ENCODE peak calls at places on chromosomes 3 and 15, in seven cellular contexts. L is stimulated activated CD4-positive, alpha-beta T cell treated with anti-CD3 and anti-CD28 coated beads, Interleukin-12 subunit alpha, Interleukin-12 subunit beta, amount 100 ng/mL, for 24 hours; Q is astrocyte of the hippocampus; R is NCI-H1436 treated with DMSO at 0.1 percent for 48 hours; O is omental fat pad; T is HCEC 1CT; C is EL. S is an unnamed sample.

GRCh38 chr3:54604495-54604894 is 323.4 kb downstream of the LRTM1 start:
- DNase-seq in Q (no peak), L (no peak), T (no peak), C (no peak), O (no peak), R (no peak), S (no peak)

GRCh38 chr3:194395767-194396527 is 3.1 kb downstream of the GP5 start:
- DNase-seq in L (peak; percentile 9), O (no peak), T (no peak), Q (peak; percentile 29), C (no peak), R (no peak), S (peak; percentile 53)

GRCh38 chr3:141485578-141486415 is 1.0 kb upstream of the RASA2 start:
- DNase-seq in Q (peak; percentile 61), C (peak; percentile 83), L (no peak), O (no peak), R (no peak), T (peak; percentile 91), S (no peak)

GRCh38 chr3:175179055-175179454 is 319.9 kb downstream of the NAALADL2 start:
- DNase-seq in C (peak; percentile 4), L (no peak), O (no peak), T (no peak), Q (peak; percentile 13), R (no peak), S (no peak)

GRCh38 chr3:51681453-51681852 is 10.4 kb downstream of the TEX264 start:
- DNase-seq in O (no peak), C (peak; percentile 44), T (peak; percentile 30), L (no peak), R (no peak), Q (no peak), S (no peak)

GRCh38 chr3:30324587-30324986 is 281.8 kb upstream of the TGFBR2 start:
- DNase-seq in Q (no peak), C (no peak), O (no peak), T (no peak), L (no peak), R (no peak), S (no peak)

GRCh38 chr3:178583963-178584575 is 47.8 kb downstream of the KCNMB2 start:
- DNase-seq in C (no peak), T (no peak), Q (no peak), O (no peak), R (peak; percentile 59), L (no peak), S (no peak)

GRCh38 chr3:151425640-151426336 is 35.1 kb downstream of the IGSF10 start:
- DNase-seq in R (no peak), L (no peak), O (no peak), C (peak; percentile 46), Q (peak; percentile 21), T (no peak), S (no peak)

GRCh38 chr3:173725507-173725906 is 328.0 kb downstream of the NLGN1 start:
- DNase-seq in L (no peak), C (peak; percentile 57), T (peak; percentile 45), Q (no peak), R (no peak), O (no peak), S (no peak)

GRCh38 chr3:9416139-9416780 is 18.8 kb downstream of the SETD5 start:
- DNase-seq in O (no peak), Q (no peak), R (no peak), C (peak; percentile 46), L (no peak), T (peak; percentile 42), S (no peak)

GRCh38 chr3:38038447-38038911 is 529 bp upstream of the DLEC1 start:
- DNase-seq in T (no peak), O (no peak), C (no peak), R (no peak), Q (no peak), L (no peak), S (no peak)

GRCh38 chr3:149781216-149781615 is 11.1 kb downstream of the ANKUB1 start:
- DNase-seq in L (no peak), Q (no peak), R (no peak), C (no peak), T (no peak), O (no peak), S (no peak)

GRCh38 chr15:50681467-50681866 is 5.1 kb downstream of the TRPM7 start:
- DNase-seq in O (no peak), Q (no peak), R (no peak), C (no peak), T (no peak), L (no peak), S (no peak)

GRCh38 chr15:57537072-57537471 is 54.6 kb upstream of the MYZAP start:
- DNase-seq in C (peak; percentile 86), L (no peak), R (peak; percentile 95), Q (peak; percentile 92), O (no peak), T (no peak), S (no peak)

GRCh38 chr3:127056281-127056680 is 73.4 kb downstream of the PLXNA1 start:
- DNase-seq in C (no peak), R (no peak), T (no peak), O (no peak), Q (no peak), L (no peak), S (no peak)

GRCh38 chr3:123026551-123027291 is 842 bp downstream of the SEMA5B start:
- DNase-seq in T (no peak), O (no peak), L (no peak), C (no peak), Q (peak; percentile 58), R (no peak), S (no peak)

GRCh38 chr15:67691450-67691849 is 133.9 kb upstream of the SKOR1 start:
- DNase-seq in L (no peak), R (no peak), O (no peak), T (no peak), C (no peak), Q (no peak), S (no peak)

GRCh38 chr15:70023064-70023768 is 74.5 kb downstream of the TLE3 start:
- DNase-seq in C (peak; percentile 89), Q (peak; percentile 82), T (peak; percentile 53), O (no peak), R (no peak), L (no peak), S (peak; percentile 43)

GRCh38 chr3:53846134-53846850 is at the start of the genes CHDH and IL17RB:
- DNase-seq in Q (peak; percentile 64), R (no peak), L (no peak), T (no peak), O (no peak), C (peak; percentile 18), S (no peak)

GRCh38 chr15:52802110-52802509 is 12.0 kb upstream of the ONECUT1 start:
- DNase-seq in O (no peak), R (no peak), C (no peak), L (no peak), Q (no peak), T (no peak), S (no peak)

GRCh38 chr15:44468713-44469385 is 41.4 kb downstream of the CTDSPL2 start:
- DNase-seq in R (no peak), Q (peak; percentile 27), O (no peak), T (peak; percentile 83), L (no peak), C (peak; percentile 74), S (no peak)

GRCh38 chr15:31372635-31373091 is 46.0 kb downstream of the KLF13 start:
- DNase-seq in T (peak; percentile 36), Q (peak; percentile 55), O (no peak), R (no peak), C (peak; percentile 89), L (no peak), S (no peak)

GRCh38 chr3:194387276-194387675 is 11.8 kb downstream of the GP5 start:
- DNase-seq in T (no peak), Q (no peak), L (no peak), R (no peak), O (no peak), C (no peak), S (no peak)

GRCh38 chr3:193116871-193117270 is 124.2 kb upstream of the PLAAT1 start:
- DNase-seq in R (no peak), T (no peak), O (no peak), Q (no peak), C (no peak), L (no peak), S (no peak)

GRCh38 chr3:59609967-59610366 is 560.1 kb upstream of the CFAP20DC start:
- DNase-seq in T (no peak), O (no peak), Q (no peak), R (no peak), C (no peak), L (no peak), S (no peak)

GRCh38 chr3:157239082-157239704 is 79.2 kb upstream of the CCNL1 start:
- DNase-seq in L (peak; percentile 56), O (no peak), R (no peak), Q (peak; percentile 58), C (peak; percentile 56), T (peak; percentile 69), S (peak; percentile 35)